ENCODE peak calls at places on chromosomes 12 and 14, in seven cellular contexts. Q, O, Z, N, H, C and I are unnamed samples. For H3K9me3, the result is how much of the 10 kb centered on the place peaks cover.

GRCh38 chr14:82886670-82887069 is 1353.0 kb upstream of the SEL1L start:
- DNase-seq in Q (no peak), O (no peak), Z (no peak), N (no peak), H (no peak), C (no peak), I (no peak)

GRCh38 chr12:114381177-114381576 is 24.8 kb downstream of the TBX5 start:
- DNase-seq in Q (no peak), O (no peak), Z (no peak), N (no peak), H (no peak), C (no peak), I (no peak)

GRCh38 chr14:26123459-26123858 is 474.4 kb downstream of the NOVA1 start:
- DNase-seq in Q (no peak), O (no peak), Z (no peak), N (no peak), H (no peak), C (no peak), I (no peak)

GRCh38 chr12:11959117-11959823 is 111.5 kb upstream of the BCL2L14 start:
- DNase-seq in Q (no peak), O (peak), Z (no peak), N (no peak), H (no peak), C (peak), I (no peak)

GRCh38 chr12:49809369-49810158 is 18.6 kb downstream of the NCKAP5L start:
- DNase-seq in Q (no peak), O (no peak), Z (no peak), N (peak), H (no peak), C (no peak), I (peak)

GRCh38 chr14:39581474-39581873 is 149.2 kb upstream of the FBXO33 start:
- DNase-seq in Q (no peak), O (peak), Z (no peak), N (no peak), H (no peak), C (no peak), I (no peak)

GRCh38 chr12:118841588-118841987 is 139.8 kb upstream of the SRRM4 start:
- DNase-seq in Q (no peak), O (no peak), Z (no peak), N (no peak), H (no peak), C (no peak), I (no peak)

GRCh38 chr14:91299483-91300115 is 55.1 kb upstream of the GPR68 start:
- DNase-seq in Q (peak), O (peak), Z (no peak), N (no peak), H (no peak), C (no peak), I (no peak)

GRCh38 chr14:24251880-24252288 is 9.5 kb upstream of the TINF2 start:
- DNase-seq in Q (no peak), O (peak), Z (no peak), N (no peak), H (no peak), C (no peak), I (no peak)

GRCh38 chr14:56189306-56189705 is 71.1 kb downstream of the PELI2 start:
- DNase-seq in Q (no peak), O (peak), Z (peak), N (no peak), H (no peak), C (no peak), I (no peak)

GRCh38 chr12:56236985-56237384 is 7.1 kb downstream of the SLC39A5 start:
- DNase-seq in Q (no peak), O (no peak), Z (no peak), N (no peak), H (no peak), C (no peak), I (no peak)

GRCh38 chr12:91023326-91024004 is 18.7 kb upstream of the EPYC start:
- DNase-seq in Q (no peak), O (peak), Z (no peak), N (no peak), H (no peak), C (no peak), I (no peak)

GRCh38 chr12:62769076-62769619 is 165.8 kb downstream of the PPM1H start:
- DNase-seq in Q (no peak), O (no peak), Z (no peak), N (no peak), H (no peak), C (no peak), I (no peak)
- H3K4me3 ChIP-seq in Q (no peak), O (no peak), Z (no peak), N (no peak), H (no peak), C (no peak), I (no peak)

GRCh38 chr12:34379142-34379541 is 356.8 kb downstream of the ALG10 start:
- DNase-seq in Q (no peak), O (no peak), Z (no peak), N (no peak), H (no peak), C (no peak), I (no peak)
- H3K9me3 ChIP-seq in Q (under half), O (under half), Z (under half), N (under half), H (half or more), C (under half), I (under half)

GRCh38 chr12:63846249-63846967 is 1.9 kb downstream of the SRGAP1 start:
- DNase-seq in Q (no peak), O (peak), Z (peak), N (no peak), H (no peak), C (no peak), I (no peak)
- H3K4me3 ChIP-seq in Q (peak), O (peak), Z (no peak), N (peak), H (peak), C (peak), I (no peak)

GRCh38 chr14:106619618-106620017 is 1093.2 kb downstream of the TMEM121 start:
- DNase-seq in Q (no peak), O (no peak), Z (no peak), N (no peak), H (no peak), C (no peak), I (no peak)
- H3K9me3 ChIP-seq in Q (under half), O (under half), Z (under half), N (under half), H (under half), C (under half), I (under half)

GRCh38 chr12:52323001-52323400 is 1.8 kb upstream of the KRT83 start:
- DNase-seq in Q (peak), O (no peak), Z (no peak), N (no peak), H (no peak), C (no peak), I (no peak)
- H3K4me3 ChIP-seq in Q (no peak), O (no peak), Z (no peak), N (no peak), H (no peak), C (no peak), I (no peak)